ENCODE peak calls at places on chromosomes 6 and 20, in five cellular contexts. J is LHCN-M2, N is ACHN, F is uterus, I is mesendoderm. K is an unnamed sample.

GRCh38 chr6:168129292-168130167 is 50.5 kb upstream of the FRMD1 start:
- DNase-seq in J (no peak), N (no peak), F (no peak), I (no peak), K (peak)

GRCh38 chr6:33112148-33112547 is 36.4 kb downstream of the HLA-DPB1 start:
- DNase-seq in J (peak), N (peak), F (no peak), I (peak), K (no peak)

GRCh38 chr6:97059473-97059872 is 134.9 kb downstream of the KLHL32 start:
- DNase-seq in J (peak), N (peak), F (no peak), I (peak), K (no peak)

GRCh38 chr20:62742979-62743776 is 34.5 kb downstream of the NTSR1 start:
- DNase-seq in J (no peak), N (no peak), F (no peak), I (no peak), K (no peak)

GRCh38 chr6:142946924-142947701 is 2.1 kb upstream of the HIVEP2 start:
- DNase-seq in J (peak), N (peak), F (peak), I (peak), K (peak)

GRCh38 chr6:115945306-115945705 is 115.4 kb downstream of the FRK start:
- DNase-seq in J (peak), N (no peak), F (no peak), I (no peak), K (no peak)

GRCh38 chr20:61895686-61896057 is 170.0 kb downstream of the TAF4 start:
- DNase-seq in J (no peak), N (no peak), F (no peak), I (no peak), K (no peak)

GRCh38 chr6:84280030-84280429 is 52.6 kb upstream of the CEP162 start:
- DNase-seq in J (peak), N (no peak), F (no peak), I (no peak), K (no peak)

GRCh38 chr6:10520468-10520867 is 683 bp upstream of the GCNT2 start:
- DNase-seq in J (no peak), N (no peak), F (no peak), I (peak), K (no peak)

GRCh38 chr6:35166160-35166919 is 25.2 kb upstream of the TCP11 start:
- DNase-seq in J (no peak), N (no peak), F (no peak), I (no peak), K (no peak)

GRCh38 chr6:138310294-138310693 is 67.4 kb upstream of the SMIM28 start:
- DNase-seq in J (no peak), N (no peak), F (no peak), I (no peak), K (no peak)

GRCh38 chr6:144064402-144064830 is 31.0 kb downstream of the SF3B5 start:
- DNase-seq in J (no peak), N (peak), F (no peak), I (peak), K (no peak)

K was measured in right atrium auricular region.